ENCODE peak calls at places on chromosome X, in seven cellular contexts. O is Peyer's patch, T is sigmoid colon, B is suprapubic skin, S is right lobe of liver, Q is IMR-90, G is stomach. X is an unnamed sample.

GRCh38 chrX:150757371-150757770 is 64.2 kb downstream of the MTMR1 start:
- DNase-seq in O (no peak), T (no peak), B (no peak), S (no peak), Q (no peak), G (no peak), X (no peak)

GRCh38 chrX:121308276-121308805 is 260.9 kb downstream of the GLUD2 start:
- DNase-seq in O (no peak), T (no peak), B (no peak), S (no peak), Q (no peak), G (no peak), X (peak)

GRCh38 chrX:103066606-103067005 is 2.6 kb upstream of the BEX1 start:
- DNase-seq in O (no peak), T (no peak), B (no peak), S (no peak), Q (no peak), G (no peak), X (no peak)

GRCh38 chrX:17377795-17378194 is 2.8 kb downstream of the NHS start:
- DNase-seq in O (no peak), T (no peak), B (no peak), S (no peak), Q (no peak), G (no peak), X (no peak)

GRCh38 chrX:121858867-121859647 is 811.6 kb downstream of the GLUD2 start:
- DNase-seq in O (no peak), T (no peak), B (no peak), S (no peak), Q (no peak), G (no peak), X (no peak)

GRCh38 chrX:132837126-132837525 is 121.3 kb downstream of the HS6ST2 start:
- DNase-seq in O (no peak), T (no peak), B (no peak), S (no peak), Q (no peak), G (no peak), X (no peak)

GRCh38 chrX:13899607-13900006 is 82.7 kb upstream of the GPM6B start:
- DNase-seq in O (no peak), T (no peak), B (no peak), S (no peak), Q (peak), G (no peak), X (no peak)

GRCh38 chrX:96985046-96985445 is 101.3 kb downstream of the RPA4 start:
- DNase-seq in O (no peak), T (no peak), B (no peak), S (no peak), Q (peak), G (no peak), X (no peak)

GRCh38 chrX:45771114-45771513 is 570.4 kb upstream of the DIPK2B start:
- DNase-seq in O (peak), T (peak), B (no peak), S (no peak), Q (peak), G (peak), X (no peak)

GRCh38 chrX:102723456-102723855 is 2.9 kb downstream of the GPRASP3 start:
- DNase-seq in O (no peak), T (no peak), B (no peak), S (no peak), Q (no peak), G (no peak), X (no peak)

GRCh38 chrX:16658284-16658683 is 8.3 kb downstream of the S100G start:
- DNase-seq in O (no peak), T (no peak), B (no peak), S (no peak), Q (peak), G (no peak), X (no peak)

GRCh38 chrX:40172169-40172979 is 74.6 kb upstream of the BCOR start:
- DNase-seq in O (peak), T (peak), B (no peak), S (peak), Q (peak), G (peak), X (peak)

GRCh38 chrX:31590581-31591113 is 518.8 kb upstream of the FTHL17 start:
- DNase-seq in O (no peak), T (no peak), B (no peak), S (no peak), Q (peak), G (no peak), X (no peak)

GRCh38 chrX:139211568-139212182 is 318.9 kb upstream of the F9 start:
- DNase-seq in O (no peak), T (no peak), B (no peak), S (no peak), Q (no peak), G (no peak), X (no peak)

GRCh38 chrX:47247206-47247998 is 14.6 kb downstream of the USP11 start:
- DNase-seq in O (no peak), T (peak), B (no peak), S (no peak), Q (peak), G (no peak), X (no peak)

GRCh38 chrX:46279214-46279924 is 265.9 kb downstream of the ZNF674 start:
- DNase-seq in O (no peak), T (no peak), B (no peak), S (no peak), Q (no peak), G (no peak), X (no peak)

GRCh38 chrX:115898382-115899001 is 272.1 kb upstream of the AGTR2 start:
- DNase-seq in O (no peak), T (peak), B (no peak), S (peak), Q (peak), G (peak), X (no peak)

GRCh38 chrX:40173662-40174593 is 76.2 kb upstream of the BCOR start:
- DNase-seq in O (peak), T (peak), B (no peak), S (peak), Q (no peak), G (peak), X (peak)

GRCh38 chrX:38041237-38041636 is 34.9 kb downstream of the SYTL5 start:
- DNase-seq in O (no peak), T (no peak), B (no peak), S (no peak), Q (no peak), G (no peak), X (no peak)

GRCh38 chrX:134460861-134461218 is 875 bp downstream of the HPRT1 start:
- DNase-seq in O (no peak), T (no peak), B (no peak), S (no peak), Q (peak), G (no peak), X (no peak)

GRCh38 chrX:150364347-150365050 is 1.4 kb downstream of the MAMLD1 start:
- DNase-seq in O (no peak), T (no peak), B (no peak), S (peak), Q (peak), G (no peak), X (peak)

GRCh38 chrX:121254336-121254735 is 206.9 kb downstream of the GLUD2 start:
- DNase-seq in O (no peak), T (no peak), B (no peak), S (no peak), Q (no peak), G (no peak), X (no peak)

GRCh38 chrX:7252013-7252610 is 104.2 kb upstream of the PUDP start:
- DNase-seq in O (peak), T (no peak), B (no peak), S (peak), Q (no peak), G (peak), X (no peak)

GRCh38 chrX:41010188-41010846 is 74.9 kb upstream of the USP9X start:
- DNase-seq in O (peak), T (peak), B (peak), S (peak), Q (peak), G (peak), X (peak)

GRCh38 chrX:43971966-43972961 is 926 bp downstream of the NDP start:
- DNase-seq in O (no peak), T (no peak), B (no peak), S (no peak), Q (peak), G (no peak), X (no peak)

GRCh38 chrX:136126892-136127406 is 20.4 kb upstream of the FHL1 start:
- DNase-seq in O (no peak), T (no peak), B (no peak), S (no peak), Q (peak), G (no peak), X (no peak)

GRCh38 chrX:22220941-22221340 is 51.8 kb upstream of the CBLL2 start:
- DNase-seq in O (no peak), T (no peak), B (no peak), S (no peak), Q (peak), G (no peak), X (no peak)

GRCh38 chrX:15903186-15903681 is 48.6 kb upstream of the AP1S2 start:
- DNase-seq in O (no peak), T (no peak), B (no peak), S (no peak), Q (no peak), G (no peak), X (no peak)

GRCh38 chrX:139826065-139827044 is 106.5 kb downstream of the ATP11C start:
- DNase-seq in O (no peak), T (no peak), B (no peak), S (no peak), Q (peak), G (no peak), X (no peak)

GRCh38 chrX:46637937-46638336 is 64.4 kb downstream of the CHST7 start:
- DNase-seq in O (no peak), T (no peak), B (no peak), S (no peak), Q (peak), G (no peak), X (no peak)

GRCh38 chrX:140661657-140662056 is 47.9 kb upstream of the LINC00632 start:
- DNase-seq in O (no peak), T (no peak), B (no peak), S (no peak), Q (peak), G (no peak), X (no peak)

GRCh38 chrX:128019218-128019617 is 33.0 kb downstream of the ACTRT1 start:
- DNase-seq in O (no peak), T (no peak), B (no peak), S (no peak), Q (no peak), G (no peak), X (no peak)

GRCh38 chrX:128020701-128021100 is 31.5 kb downstream of the ACTRT1 start:
- DNase-seq in O (no peak), T (no peak), B (no peak), S (no peak), Q (peak), G (no peak), X (no peak)

GRCh38 chrX:128021566-128021965 is 30.6 kb downstream of the ACTRT1 start:
- DNase-seq in O (no peak), T (no peak), B (no peak), S (no peak), Q (no peak), G (no peak), X (no peak)
- TF ChIP-seq POLR2A in O (no peak), T (no peak), B (no peak), S (no peak), Q (no peak), G (no peak), X (no peak)

GRCh38 chrX:20266810-20267598 is at the start of gene RPS6KA3:
- DNase-seq in O (peak), T (peak), B (peak), S (peak), Q (peak), G (peak), X (peak)
- TF ChIP-seq POLR2A in O (peak), T (peak), B (peak), S (peak), Q (peak), G (no peak), X (peak)

DNA sequence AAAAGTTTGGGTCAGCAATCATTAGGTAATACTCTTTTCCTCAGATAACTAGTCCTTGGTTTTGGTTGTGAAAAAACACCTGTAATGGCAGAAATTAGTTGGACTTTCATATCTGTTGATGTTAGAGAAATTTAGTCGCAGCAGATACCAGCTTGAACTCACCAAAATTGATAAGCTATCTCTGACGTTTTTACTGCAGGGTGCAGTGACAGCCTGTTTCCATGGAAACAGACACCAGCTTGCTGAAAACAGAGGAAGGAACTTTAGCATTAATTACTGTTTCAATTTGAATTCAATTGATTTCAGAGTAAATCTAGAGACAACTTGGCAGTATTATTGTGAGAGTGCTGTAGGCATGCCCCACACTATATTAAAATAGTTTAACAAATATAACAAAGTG is 246.5 kb downstream of the PPP1R2C start:
- DNase-seq in O (no peak), T (no peak), B (no peak), S (no peak), Q (no peak), G (no peak), X (no peak)
- TF ChIP-seq POLR2A in O (no peak), T (no peak), B (no peak), S (no peak), Q (no peak), G (no peak), X (no peak)

GRCh38 chrX:1529328-1529727 is 7.7 kb downstream of the P2RY8 start:
- DNase-seq in O (no peak), T (no peak), B (no peak), S (no peak), Q (no peak), G (no peak), X (no peak)

GRCh38 chrX:1529756-1530155 is 7.2 kb downstream of the P2RY8 start:
- DNase-seq in O (no peak), T (no peak), B (no peak), S (no peak), Q (no peak), G (no peak), X (no peak)

GRCh38 chrX:1527457-1527856 is 9.5 kb downstream of the P2RY8 start:
- DNase-seq in O (no peak), T (no peak), B (no peak), S (no peak), Q (no peak), G (no peak), X (no peak)

GRCh38 chrX:1528884-1529203 is 8.1 kb downstream of the P2RY8 start:
- DNase-seq in O (no peak), T (no peak), B (no peak), S (no peak), Q (no peak), G (no peak), X (no peak)

GRCh38 chrX:1528186-1528883 is 8.7 kb downstream of the P2RY8 start:
- DNase-seq in O (no peak), T (no peak), B (no peak), S (no peak), Q (no peak), G (no peak), X (no peak)
- TF ChIP-seq POLR2A in O (no peak), T (no peak), B (no peak), S (no peak), Q (no peak), G (no peak), X (no peak)

GRCh38 chrX:154775611-154776349 is 13.1 kb downstream of the DKC1 start:
- DNase-seq in O (no peak), T (no peak), B (no peak), S (no peak), Q (peak), G (no peak), X (no peak)
- TF ChIP-seq POLR2A in O (no peak), T (no peak), B (no peak), S (no peak), Q (no peak), G (no peak), X (no peak)

DNA sequence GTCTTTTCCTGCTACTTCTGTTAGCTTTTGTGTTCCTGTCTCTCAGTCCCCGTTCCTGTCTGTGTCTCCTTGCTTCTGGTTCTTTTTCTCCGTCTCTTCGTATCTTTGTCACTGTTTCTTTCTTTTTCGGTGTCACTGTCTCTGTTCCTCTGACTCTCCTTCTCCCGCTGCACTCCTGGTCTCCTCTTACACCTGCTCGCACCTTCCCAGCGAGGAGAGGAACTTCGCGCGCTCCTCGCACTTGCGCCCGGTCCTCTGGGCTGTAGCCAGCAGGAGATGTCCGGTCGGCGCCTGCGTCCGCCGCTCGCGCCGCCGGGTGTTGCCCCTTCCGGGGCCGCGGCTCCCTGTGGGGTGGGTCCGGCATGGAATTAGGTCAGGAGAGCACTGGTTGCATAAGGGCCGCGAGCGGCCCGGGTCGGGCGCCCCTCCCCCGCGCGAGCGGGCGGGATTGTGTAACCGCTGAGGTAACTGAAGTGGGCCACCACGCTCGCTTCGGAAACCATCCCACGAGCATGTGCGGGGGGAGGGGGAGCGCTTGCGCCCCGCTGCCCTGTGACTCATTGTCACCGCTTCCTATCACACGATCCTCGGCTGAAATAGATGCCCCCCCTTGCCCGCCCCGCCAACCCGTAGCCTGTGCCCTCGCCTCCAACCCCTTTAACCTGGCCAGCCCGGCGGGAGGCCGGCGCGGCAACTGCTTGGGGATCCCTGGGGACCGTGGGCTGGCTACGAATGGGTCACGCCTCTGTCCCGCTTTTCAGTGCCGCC is 1.6 kb downstream of the LONRF3 start:
- DNase-seq in O (peak), T (peak), B (peak), S (peak), Q (peak), G (peak), X (peak)
- TF ChIP-seq POLR2A in O (no peak), T (no peak), B (no peak), S (peak), Q (no peak), G (no peak), X (no peak)

X was measured in heart left ventricle.